ENCODE peak calls at places on chromosomes 5 and 9, in four cellular contexts. One of them, this sample, is unnamed.

GRCh38 chr5:143010335-143010734 is 240.2 kb downstream of the ARHGAP26 start:
- DNase-seq in WTC11: no peak
- DNase-seq in globus pallidus: no peak
- DNase-seq in CD4-positive, CD25-positive, alpha-beta regulatory T cell: no peak
- DNase-seq in this sample: peak; percentile 75

GRCh38 chr9:133429641-133430161 is 7.5 kb downstream of the ADAMTS13 start:
- DNase-seq in WTC11: peak; percentile 88
- DNase-seq in globus pallidus: no peak
- DNase-seq in CD4-positive, CD25-positive, alpha-beta regulatory T cell: no peak
- DNase-seq in this sample: peak; percentile 47

GRCh38 chr9:81562221-81563019 is 126.9 kb downstream of the TLE1 start:
- DNase-seq in WTC11: no peak
- DNase-seq in globus pallidus: no peak
- DNase-seq in CD4-positive, CD25-positive, alpha-beta regulatory T cell: no peak
- DNase-seq in this sample: peak; percentile 93

GRCh38 chr5:170631471-170632195 is 127.8 kb downstream of the KCNIP1 start:
- DNase-seq in WTC11: peak; percentile 68
- DNase-seq in globus pallidus: peak; percentile 47
- DNase-seq in CD4-positive, CD25-positive, alpha-beta regulatory T cell: no peak
- DNase-seq in this sample: no peak

GRCh38 chr5:158431369-158432029 is 572.6 kb upstream of the CLINT1 start:
- DNase-seq in WTC11: no peak
- DNase-seq in globus pallidus: no peak
- DNase-seq in CD4-positive, CD25-positive, alpha-beta regulatory T cell: no peak
- DNase-seq in this sample: no peak

GRCh38 chr9:136376457-136376856 is 3.0 kb upstream of the CARD9 start:
- DNase-seq in WTC11: no peak
- DNase-seq in globus pallidus: no peak
- DNase-seq in CD4-positive, CD25-positive, alpha-beta regulatory T cell: no peak
- DNase-seq in this sample: no peak

GRCh38 chr5:87899109-87900100 is 369.2 kb downstream of the TMEM161B start:
- DNase-seq in WTC11: no peak
- DNase-seq in globus pallidus: peak; percentile 96
- DNase-seq in CD4-positive, CD25-positive, alpha-beta regulatory T cell: no peak
- DNase-seq in this sample: peak; percentile 10

GRCh38 chr5:110431603-110432002 is 294.9 kb downstream of the TMEM232 start:
- DNase-seq in WTC11: no peak
- DNase-seq in globus pallidus: no peak
- DNase-seq in CD4-positive, CD25-positive, alpha-beta regulatory T cell: no peak
- DNase-seq in this sample: no peak

GRCh38 chr5:171630047-171630669 is 155.5 kb upstream of the SMIM23 start:
- DNase-seq in WTC11: peak; percentile 77
- DNase-seq in globus pallidus: no peak
- DNase-seq in CD4-positive, CD25-positive, alpha-beta regulatory T cell: no peak
- DNase-seq in this sample: peak; percentile 66

GRCh38 chr5:5025098-5025773 is 114.9 kb upstream of the ADAMTS16 start:
- DNase-seq in WTC11: no peak
- DNase-seq in globus pallidus: no peak
- DNase-seq in CD4-positive, CD25-positive, alpha-beta regulatory T cell: no peak
- DNase-seq in this sample: no peak

GRCh38 chr9:92035687-92036410 is 79.4 kb downstream of the SPTLC1 start:
- DNase-seq in WTC11: no peak
- DNase-seq in globus pallidus: no peak
- DNase-seq in CD4-positive, CD25-positive, alpha-beta regulatory T cell: no peak
- DNase-seq in this sample: no peak

GRCh38 chr5:337565-338130 is 16.1 kb downstream of the AHRR start:
- DNase-seq in WTC11: no peak
- DNase-seq in globus pallidus: no peak
- DNase-seq in CD4-positive, CD25-positive, alpha-beta regulatory T cell: no peak
- DNase-seq in this sample: peak; percentile 56

This sample was measured in epithelial cell of esophagus.